ENCODE peak calls at places on chromosomes 12 and 14, in nine cellular contexts. H is BJ, T is astrocyte of the spinal cord, Q is breast epithelium, E is uterus, V is fibroblast of lung, I is dorsolateral prefrontal cortex, Y is HCT116, Z is AG10803. F is an unnamed sample.

GRCh38 chr14:58082491-58083098 is 69.4 kb downstream of the ARMH4 start:
- DNase-seq in H (peak; percentile 78), T (peak; percentile 90), Q (no peak), E (no peak), V (peak; percentile 85), I (no peak), Y (peak; percentile 19), Z (peak; percentile 87), F (no peak)

GRCh38 chr12:82789674-82790073 is 103.0 kb downstream of the TMTC2 start:
- DNase-seq in H (no peak), T (no peak), Q (no peak), E (no peak), V (no peak), I (no peak), Y (no peak), Z (no peak), F (no peak)

GRCh38 chr14:76268013-76268376 is 107.9 kb upstream of the ESRRB start:
- DNase-seq in H (no peak), T (no peak), Q (no peak), E (no peak), V (no peak), I (no peak), Y (no peak), Z (no peak), F (no peak)

GRCh38 chr14:52369305-52369781 is 55.2 kb downstream of the PTGER2 start:
- DNase-seq in H (peak; percentile 76), T (peak; percentile 62), Q (no peak), E (no peak), V (peak; percentile 52), I (no peak), Y (no peak), Z (peak; percentile 97), F (no peak)

GRCh38 chr14:98014851-98015615 is 1217.9 kb downstream of the VRK1 start:
- DNase-seq in H (no peak), T (no peak), Q (no peak), E (no peak), V (no peak), I (peak; percentile 76), Y (no peak), Z (no peak), F (no peak)

GRCh38 chr12:19654630-19655384 is 215.5 kb downstream of the AEBP2 start:
- DNase-seq in H (peak; percentile 55), T (peak; percentile 5), Q (no peak), E (no peak), V (peak; percentile 73), I (no peak), Y (no peak), Z (peak; percentile 37), F (no peak)

GRCh38 chr12:3464561-3464960 is 26.4 kb upstream of the PRMT8 start:
- DNase-seq in H (no peak), T (no peak), Q (no peak), E (no peak), V (no peak), I (no peak), Y (peak; percentile 23), Z (no peak), F (no peak)

GRCh38 chr14:100065161-100065871 is at the start of gene EVL:
- DNase-seq in H (no peak), T (no peak), Q (no peak), E (no peak), V (no peak), I (no peak), Y (no peak), Z (no peak), F (peak; percentile 67)

GRCh38 chr12:111121840-111122239 is 201.5 kb upstream of the MYL2 start:
- DNase-seq in H (no peak), T (no peak), Q (no peak), E (no peak), V (no peak), I (no peak), Y (no peak), Z (no peak), F (no peak)

GRCh38 chr14:74647061-74647833 is 35.2 kb upstream of the LTBP2 start:
- DNase-seq in H (peak; percentile 39), T (no peak), Q (no peak), E (no peak), V (no peak), I (no peak), Y (no peak), Z (peak; percentile 86), F (no peak)

GRCh38 chr12:59596232-59597143 is 659 bp downstream of the SLC16A7 start:
- DNase-seq in H (peak; percentile 31), T (peak; percentile 66), Q (peak; percentile 64), E (peak; percentile 85), V (peak; percentile 84), I (peak; percentile 80), Y (peak; percentile 41), Z (peak; percentile 87), F (peak; percentile 59)
- TF ChIP-seq CTCF in H (peak; percentile 20), T (peak; percentile 1), Q (no peak), E (peak; percentile 6), V (no peak), I (no peak), Y (no peak), Z (peak; percentile 27), F (no peak)

GRCh38 chr12:120235369-120236123 is 30.0 kb downstream of the PXN start:
- DNase-seq in H (no peak), T (no peak), Q (no peak), E (no peak), V (no peak), I (no peak), Y (no peak), Z (no peak), F (no peak)
- TF ChIP-seq CTCF in H (peak; percentile 23), T (peak; percentile 54), Q (no peak), E (no peak), V (peak; percentile 13), I (no peak), Y (no peak), Z (peak; percentile 44), F (no peak)

DNA sequence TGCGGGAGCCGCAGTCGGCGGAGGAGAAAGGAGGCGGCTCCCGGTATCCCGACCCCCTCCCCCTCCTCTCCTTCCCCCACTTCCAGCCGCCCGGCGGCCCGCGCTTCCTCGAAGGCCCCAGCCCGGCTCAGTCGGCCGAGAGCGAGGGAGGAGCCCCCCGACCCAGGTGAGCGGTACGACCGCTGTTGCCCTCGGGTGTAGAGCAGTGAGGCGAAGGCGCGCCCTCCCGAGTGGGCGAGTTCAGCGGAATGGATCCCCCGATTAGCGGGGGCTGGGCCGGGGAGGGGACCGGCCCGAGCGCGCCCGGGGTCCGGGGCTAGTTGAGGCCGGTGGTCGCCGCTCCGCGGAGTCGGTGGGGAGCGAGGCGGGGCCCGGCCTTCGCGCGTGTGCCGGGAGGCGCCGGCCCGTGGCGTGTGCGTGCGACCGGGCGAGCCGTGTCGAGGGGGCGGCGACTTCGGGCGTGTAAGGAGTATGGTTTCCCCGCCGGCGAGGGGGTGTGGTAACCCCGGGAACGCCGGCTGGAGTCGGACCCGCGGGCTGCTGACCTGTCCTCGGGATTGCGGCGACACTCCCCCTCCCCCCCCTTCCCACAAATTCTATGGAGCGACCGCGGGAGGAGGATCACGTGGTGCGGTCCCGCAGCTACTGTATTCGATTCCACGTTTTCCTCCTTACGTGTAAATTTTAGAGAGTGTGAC is 490 bp downstream of the RIMKLB start:
- DNase-seq in H (no peak), T (peak; percentile 38), Q (peak; percentile 57), E (peak; percentile 64), V (peak; percentile 27), I (peak; percentile 46), Y (no peak), Z (peak; percentile 54), F (peak; percentile 72)
- TF ChIP-seq CTCF in H (no peak), T (no peak), Q (no peak), E (no peak), V (no peak), I (no peak), Y (no peak), Z (no peak), F (no peak)

DNA sequence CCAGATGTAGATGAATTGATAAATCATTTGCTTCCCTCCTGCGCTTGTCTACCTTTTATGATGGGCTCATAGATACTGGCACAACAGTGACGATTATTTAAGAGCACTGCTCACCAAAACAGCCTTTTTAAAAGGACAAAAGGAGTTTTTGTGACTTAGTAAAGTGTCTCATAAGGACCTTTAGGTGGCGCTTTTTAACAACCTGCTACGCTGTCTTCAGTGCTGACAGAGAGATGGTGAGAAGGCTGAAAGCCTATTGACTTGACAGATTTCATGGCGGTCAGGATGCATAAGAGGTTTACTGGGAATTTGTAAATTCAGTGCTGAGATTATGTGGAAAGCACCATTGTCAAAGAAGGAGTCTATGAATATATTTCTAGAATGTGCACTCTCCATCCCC is 87.6 kb downstream of the SLC15A5 start:
- DNase-seq in H (no peak), T (peak; percentile 20), Q (no peak), E (no peak), V (peak; percentile 53), I (no peak), Y (no peak), Z (peak; percentile 16), F (no peak)
- TF ChIP-seq CTCF in H (no peak), T (peak; percentile 28), Q (no peak), E (no peak), V (no peak), I (no peak), Y (no peak), Z (peak; percentile 34), F (no peak)

F was measured in GM13976.